ENCODE peak calls at places on chromosome 20, in six cellular contexts. F is cardiac muscle cell, C is left lung, X is heart right ventricle, E is sigmoid colon, B is thoracic aorta. Y is an unnamed sample. For H3K36me3, the result is how much of the 10 kb centered on the place peaks cover.

GRCh38 chr20:51541189-51542032 is 1.1 kb downstream of the NFATC2 start:
- DNase-seq in F (peak), C (no peak), X (peak), E (peak), B (peak), Y (peak)

GRCh38 chr20:34971038-34971872 is 15.6 kb downstream of the MYH7B start:
- DNase-seq in F (no peak), C (peak), X (no peak), E (no peak), B (no peak), Y (no peak)

GRCh38 chr20:42567409-42567808 is 622.3 kb downstream of the PTPRT start:
- DNase-seq in F (no peak), C (no peak), X (no peak), E (no peak), B (no peak), Y (no peak)

GRCh38 chr20:47241345-47241781 is 115.1 kb downstream of the ZMYND8 start:
- DNase-seq in F (peak), C (no peak), X (no peak), E (peak), B (no peak), Y (no peak)

GRCh38 chr20:20369353-20370086 is 1.6 kb downstream of the INSM1 start:
- DNase-seq in F (no peak), C (no peak), X (no peak), E (no peak), B (no peak), Y (peak)

GRCh38 chr20:49230575-49231211 is 11.5 kb downstream of the DDX27 start:
- DNase-seq in F (peak), C (no peak), X (no peak), E (peak), B (no peak), Y (no peak)

GRCh38 chr20:44803383-44803941 is 6.9 kb downstream of the RIMS4 start:
- DNase-seq in F (no peak), C (no peak), X (no peak), E (no peak), B (no peak), Y (no peak)

GRCh38 chr20:25465398-25465797 is 57.9 kb downstream of the GINS1 start:
- DNase-seq in F (no peak), C (no peak), X (peak), E (peak), B (no peak), Y (no peak)

GRCh38 chr20:25632940-25633790 is 9.4 kb upstream of the NANP start:
- DNase-seq in F (no peak), C (no peak), X (no peak), E (no peak), B (no peak), Y (no peak)

GRCh38 chr20:22795455-22795854 is 211.1 kb upstream of the FOXA2 start:
- DNase-seq in F (no peak), C (no peak), X (no peak), E (no peak), B (no peak), Y (no peak)

GRCh38 chr20:4041748-4042411 is 26.5 kb upstream of the RNF24 start:
- DNase-seq in F (peak), C (peak), X (no peak), E (peak), B (no peak), Y (peak)

GRCh38 chr20:17571153-17571527 is 1.3 kb downstream of the DSTN start:
- DNase-seq in F (peak), C (no peak), X (no peak), E (no peak), B (no peak), Y (no peak)

GRCh38 chr20:7080472-7080871 is 313.0 kb downstream of the BMP2 start:
- DNase-seq in F (no peak), C (no peak), X (no peak), E (no peak), B (no peak), Y (no peak)

GRCh38 chr20:61724376-61724775 is 341.3 kb downstream of the TAF4 start:
- DNase-seq in F (no peak), C (no peak), X (no peak), E (no peak), B (no peak), Y (no peak)

GRCh38 chr20:33518071-33518470 is 28.2 kb downstream of the CBFA2T2 start:
- DNase-seq in F (peak), C (no peak), X (no peak), E (no peak), B (no peak), Y (peak)

GRCh38 chr20:46255440-46256104 is 52.7 kb downstream of the CDH22 start:
- DNase-seq in F (peak), C (peak), X (peak), E (peak), B (no peak), Y (peak)

GRCh38 chr20:58550661-58551060 is 35.5 kb upstream of the APCDD1L start:
- DNase-seq in F (peak), C (no peak), X (no peak), E (peak), B (no peak), Y (no peak)

GRCh38 chr20:53839423-53840176 is 230.8 kb downstream of the BCAS1 start:
- DNase-seq in F (no peak), C (no peak), X (no peak), E (no peak), B (no peak), Y (no peak)

GRCh38 chr20:41110012-41110411 is 27.3 kb upstream of the PLCG1 start:
- DNase-seq in F (no peak), C (no peak), X (no peak), E (no peak), B (no peak), Y (no peak)
- H3K36me3 ChIP-seq in F (half or more), C (half or more), X (half or more), E (under half), B (under half), Y (under half)

GRCh38 chr20:63253438-63254236 is 626 bp downstream of the NKAIN4 start:
- DNase-seq in F (no peak), C (no peak), X (no peak), E (no peak), B (no peak), Y (no peak)

GRCh38 chr20:63254536-63255384 is 497 bp upstream of the NKAIN4 start:
- DNase-seq in F (no peak), C (no peak), X (no peak), E (no peak), B (no peak), Y (no peak)

GRCh38 chr20:63254237-63254535 is at the start of gene NKAIN4:
- DNase-seq in F (no peak), C (no peak), X (no peak), E (no peak), B (no peak), Y (no peak)

GRCh38 chr20:63252157-63252780 is 2.0 kb downstream of the NKAIN4 start:
- DNase-seq in F (no peak), C (no peak), X (no peak), E (no peak), B (no peak), Y (no peak)

GRCh38 chr20:63253065-63253437 is 1.2 kb downstream of the NKAIN4 start:
- DNase-seq in F (no peak), C (no peak), X (no peak), E (no peak), B (no peak), Y (no peak)
- H3K4me3 ChIP-seq in F (no peak), C (no peak), X (peak), E (peak), B (peak), Y (no peak)

GRCh38 chr20:32153156-32153665 is 43.7 kb downstream of the TM9SF4 start:
- DNase-seq in F (no peak), C (no peak), X (no peak), E (peak), B (no peak), Y (no peak)
- H3K36me3 ChIP-seq in F (under half), C (half or more), X (half or more), E (under half), B (under half), Y (under half)

GRCh38 chr20:50510706-50511401 is 671 bp downstream of the PTPN1 start:
- DNase-seq in F (no peak), C (peak), X (no peak), E (no peak), B (no peak), Y (no peak)

GRCh38 chr20:50509923-50510705 is at the start of gene PTPN1:
- DNase-seq in F (peak), C (peak), X (peak), E (peak), B (peak), Y (peak)

GRCh38 chr20:50513169-50514034 is 3.2 kb downstream of the PTPN1 start:
- DNase-seq in F (peak), C (no peak), X (no peak), E (no peak), B (no peak), Y (no peak)

GRCh38 chr20:50514035-50514337 is 3.8 kb downstream of the PTPN1 start:
- DNase-seq in F (no peak), C (no peak), X (no peak), E (no peak), B (no peak), Y (no peak)

GRCh38 chr20:50512323-50512722 is 2.1 kb downstream of the PTPN1 start:
- DNase-seq in F (no peak), C (no peak), X (no peak), E (no peak), B (no peak), Y (no peak)
- H3K4me3 ChIP-seq in F (peak), C (peak), X (peak), E (no peak), B (peak), Y (no peak)

Y was measured in thyroid gland.